ENCODE peak calls at places on chromosomes 4 and X, in five cellular contexts. One of them, this sample, is unnamed.

GRCh38 chr4:54659213-54660144 is 1.7 kb downstream of the KIT start:
- DNase-seq in A549: no peak
- DNase-seq in pancreas: no peak
- DNase-seq in left lung: no peak
- DNase-seq in neuronal stem cell: peak; percentile 37
- DNase-seq in this sample: no peak

GRCh38 chr4:98319021-98319420 is 57.8 kb downstream of the RAP1GDS1 start:
- DNase-seq in A549: no peak
- DNase-seq in pancreas: no peak
- DNase-seq in left lung: no peak
- DNase-seq in neuronal stem cell: no peak
- DNase-seq in this sample: no peak

GRCh38 chr4:48297447-48297846 is 27.8 kb upstream of the TEC start:
- DNase-seq in A549: no peak
- DNase-seq in pancreas: no peak
- DNase-seq in left lung: no peak
- DNase-seq in neuronal stem cell: no peak
- DNase-seq in this sample: no peak

GRCh38 chrX:119688856-119689455 is 4.0 kb downstream of the SEPTIN6 start:
- DNase-seq in A549: no peak
- DNase-seq in pancreas: no peak
- DNase-seq in left lung: no peak
- DNase-seq in neuronal stem cell: no peak
- DNase-seq in this sample: no peak

GRCh38 chr4:167955006-167955405 is 137.3 kb upstream of the ANXA10 start:
- DNase-seq in A549: no peak
- DNase-seq in pancreas: no peak
- DNase-seq in left lung: no peak
- DNase-seq in neuronal stem cell: no peak
- DNase-seq in this sample: no peak

GRCh38 chrX:149284616-149285015 is 220.5 kb downstream of the IDS start:
- DNase-seq in A549: no peak
- DNase-seq in pancreas: no peak
- DNase-seq in left lung: no peak
- DNase-seq in neuronal stem cell: no peak
- DNase-seq in this sample: no peak

GRCh38 chrX:84909151-84909550 is 94.5 kb upstream of the APOOL start:
- DNase-seq in A549: no peak
- DNase-seq in pancreas: no peak
- DNase-seq in left lung: no peak
- DNase-seq in neuronal stem cell: no peak
- DNase-seq in this sample: no peak

GRCh38 chrX:31136144-31136572 is 64.3 kb upstream of the FTHL17 start:
- DNase-seq in A549: no peak
- DNase-seq in pancreas: no peak
- DNase-seq in left lung: no peak
- DNase-seq in neuronal stem cell: no peak
- DNase-seq in this sample: no peak

GRCh38 chr4:65805936-65806335 is 135.6 kb upstream of the EPHA5 start:
- DNase-seq in A549: no peak
- DNase-seq in pancreas: no peak
- DNase-seq in left lung: no peak
- DNase-seq in neuronal stem cell: no peak
- DNase-seq in this sample: no peak

GRCh38 chr4:150464523-150464922 is 117.4 kb upstream of the MAB21L2 start:
- DNase-seq in A549: no peak
- DNase-seq in pancreas: no peak
- DNase-seq in left lung: no peak
- DNase-seq in neuronal stem cell: no peak
- DNase-seq in this sample: no peak

GRCh38 chr4:165326831-165327210 is 648 bp upstream of the MSMO1 start:
- DNase-seq in A549: no peak
- DNase-seq in pancreas: no peak
- DNase-seq in left lung: no peak
- DNase-seq in neuronal stem cell: no peak
- DNase-seq in this sample: peak; percentile 34

GRCh38 chr4:26992657-26993361 is 132.2 kb downstream of the STIM2 start:
- DNase-seq in A549: no peak
- DNase-seq in pancreas: no peak
- DNase-seq in left lung: no peak
- DNase-seq in neuronal stem cell: no peak
- DNase-seq in this sample: no peak

GRCh38 chrX:15525664-15526416 is 25.2 kb downstream of the BMX start:
- DNase-seq in A549: no peak
- DNase-seq in pancreas: no peak
- DNase-seq in left lung: no peak
- DNase-seq in neuronal stem cell: no peak
- DNase-seq in this sample: no peak

GRCh38 chr4:83113429-83113786 is 1.1 kb downstream of the PLAC8 start:
- DNase-seq in A549: no peak
- DNase-seq in pancreas: no peak
- DNase-seq in left lung: no peak
- DNase-seq in neuronal stem cell: no peak
- DNase-seq in this sample: no peak

GRCh38 chrX:63754141-63754859 is 30.7 kb downstream of the ARHGEF9 start:
- DNase-seq in A549: no peak
- DNase-seq in pancreas: no peak
- DNase-seq in left lung: peak; percentile 37
- DNase-seq in neuronal stem cell: no peak
- DNase-seq in this sample: no peak

GRCh38 chr4:97987019-97987648 is 156.1 kb downstream of the STPG2 start:
- DNase-seq in A549: peak; percentile 24
- DNase-seq in pancreas: no peak
- DNase-seq in left lung: no peak
- DNase-seq in neuronal stem cell: no peak
- DNase-seq in this sample: peak; percentile 51

GRCh38 chr4:30073001-30073710 is 647.0 kb upstream of the PCDH7 start:
- DNase-seq in A549: no peak
- DNase-seq in pancreas: no peak
- DNase-seq in left lung: no peak
- DNase-seq in neuronal stem cell: no peak
- DNase-seq in this sample: no peak

GRCh38 chr4:57499786-57500185 is 389.6 kb upstream of the IGFBP7 start:
- DNase-seq in A549: peak; percentile 59
- DNase-seq in pancreas: no peak
- DNase-seq in left lung: no peak
- DNase-seq in neuronal stem cell: no peak
- DNase-seq in this sample: no peak

GRCh38 chrX:71128166-71128833 is 9.9 kb downstream of the MED12 start:
- DNase-seq in A549: peak; percentile 14
- DNase-seq in pancreas: no peak
- DNase-seq in left lung: no peak
- DNase-seq in neuronal stem cell: no peak
- DNase-seq in this sample: no peak

GRCh38 chrX:38192007-38192625 is 28.6 kb downstream of the SRPX start:
- DNase-seq in A549: peak; percentile 14
- DNase-seq in pancreas: no peak
- DNase-seq in left lung: no peak
- DNase-seq in neuronal stem cell: no peak
- DNase-seq in this sample: no peak

GRCh38 chr4:17997129-17997528 is 24.4 kb downstream of the LCORL start:
- DNase-seq in A549: no peak
- DNase-seq in pancreas: no peak
- DNase-seq in left lung: no peak
- DNase-seq in neuronal stem cell: no peak
- DNase-seq in this sample: no peak

GRCh38 chrX:71098951-71099506 is 3.4 kb downstream of the FOXO4 start:
- DNase-seq in A549: no peak
- DNase-seq in pancreas: no peak
- DNase-seq in left lung: no peak
- DNase-seq in neuronal stem cell: no peak
- DNase-seq in this sample: no peak

GRCh38 chrX:100946521-100946920 is 17.8 kb upstream of the XKRX start:
- DNase-seq in A549: no peak
- DNase-seq in pancreas: no peak
- DNase-seq in left lung: no peak
- DNase-seq in neuronal stem cell: no peak
- DNase-seq in this sample: no peak

GRCh38 chrX:153457136-153457825 is 11.4 kb upstream of the TREX2 start:
- DNase-seq in A549: no peak
- DNase-seq in pancreas: peak; percentile 53
- DNase-seq in left lung: no peak
- DNase-seq in neuronal stem cell: no peak
- DNase-seq in this sample: no peak

GRCh38 chrX:153372949-153373348 is 28.2 kb downstream of the PNMA6E start:
- DNase-seq in A549: no peak
- DNase-seq in pancreas: no peak
- DNase-seq in left lung: no peak
- DNase-seq in neuronal stem cell: no peak
- DNase-seq in this sample: no peak

GRCh38 chrX:151543706-151544105 is 19.8 kb upstream of the PASD1 start:
- DNase-seq in A549: peak; percentile 17
- DNase-seq in pancreas: no peak
- DNase-seq in left lung: no peak
- DNase-seq in neuronal stem cell: no peak
- DNase-seq in this sample: no peak

GRCh38 chr4:28354874-28355273 is 1494.2 kb downstream of the STIM2 start:
- DNase-seq in A549: no peak
- DNase-seq in pancreas: no peak
- DNase-seq in left lung: no peak
- DNase-seq in neuronal stem cell: peak; percentile 46
- DNase-seq in this sample: no peak

GRCh38 chrX:17860811-17861495 is at the start of gene RAI2:
- DNase-seq in A549: no peak
- DNase-seq in pancreas: peak; percentile 77
- DNase-seq in left lung: no peak
- DNase-seq in neuronal stem cell: peak; percentile 26
- DNase-seq in this sample: no peak

GRCh38 chrX:136761410-136761809 is 19.3 kb downstream of the ARHGEF6 start:
- DNase-seq in A549: no peak
- DNase-seq in pancreas: no peak
- DNase-seq in left lung: no peak
- DNase-seq in neuronal stem cell: no peak
- DNase-seq in this sample: no peak

GRCh38 chrX:130770615-130771014 is 132.4 kb downstream of the ENOX2 start:
- DNase-seq in A549: peak; percentile 16
- DNase-seq in pancreas: no peak
- DNase-seq in left lung: no peak
- DNase-seq in neuronal stem cell: no peak
- DNase-seq in this sample: peak; percentile 12

GRCh38 chrX:106898462-106898861 is 4.7 kb downstream of the RIPPLY1 start:
- DNase-seq in A549: peak; percentile 74
- DNase-seq in pancreas: no peak
- DNase-seq in left lung: no peak
- DNase-seq in neuronal stem cell: peak; percentile 40
- DNase-seq in this sample: no peak

GRCh38 chr4:152981278-152981677 is 45.2 kb downstream of the FHDC1 start:
- DNase-seq in A549: no peak
- DNase-seq in pancreas: no peak
- DNase-seq in left lung: no peak
- DNase-seq in neuronal stem cell: no peak
- DNase-seq in this sample: no peak

GRCh38 chr4:83738895-83739294 is 203.0 kb downstream of the GPAT3 start:
- DNase-seq in A549: no peak
- DNase-seq in pancreas: no peak
- DNase-seq in left lung: no peak
- DNase-seq in neuronal stem cell: no peak
- DNase-seq in this sample: no peak

GRCh38 chrX:103718120-103718519 is 7.4 kb downstream of the TMEM31 start:
- DNase-seq in A549: no peak
- DNase-seq in pancreas: no peak
- DNase-seq in left lung: no peak
- DNase-seq in neuronal stem cell: no peak
- DNase-seq in this sample: no peak
- H3K27ac ChIP-seq in A549: no peak overlapping the region
- H3K27ac ChIP-seq in pancreas: no peak overlapping the region
- H3K27ac ChIP-seq in left lung: no peak overlapping the region
- H3K27ac ChIP-seq in neuronal stem cell: no peak overlapping the region
- H3K27ac ChIP-seq in this sample: no peak overlapping the region

GRCh38 chr4:7353846-7354610 is 80.7 kb downstream of the PSAPL1 start:
- DNase-seq in A549: no peak
- DNase-seq in pancreas: peak; percentile 19
- DNase-seq in left lung: no peak
- DNase-seq in neuronal stem cell: no peak
- DNase-seq in this sample: no peak
- H3K27ac ChIP-seq in A549: no peak overlapping the region
- H3K27ac ChIP-seq in pancreas: no peak overlapping the region
- H3K27ac ChIP-seq in left lung: no peak overlapping the region
- H3K27ac ChIP-seq in neuronal stem cell: no peak overlapping the region
- H3K27ac ChIP-seq in this sample: no peak overlapping the region

DNA sequence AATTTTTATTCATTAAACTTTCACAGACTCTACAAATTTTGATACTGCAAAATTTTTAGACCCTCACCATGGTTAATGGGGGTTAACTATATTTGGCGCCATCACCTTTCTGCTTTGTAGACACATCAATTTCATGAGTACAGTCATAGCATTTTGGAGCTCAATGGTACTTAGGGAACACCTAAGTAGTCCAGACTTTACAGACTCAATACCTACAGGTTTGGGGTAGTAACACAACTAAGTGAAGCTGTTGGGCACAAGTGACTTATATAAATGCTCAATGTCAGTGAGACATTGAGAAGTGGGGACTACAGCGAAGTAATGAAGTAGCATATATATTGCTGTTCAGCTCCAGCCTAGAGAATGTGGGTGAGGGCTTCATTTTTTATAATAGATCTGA is 7.5 kb downstream of the GPRIN3 start:
- DNase-seq in A549: no peak
- DNase-seq in pancreas: no peak
- DNase-seq in left lung: no peak
- DNase-seq in neuronal stem cell: no peak
- DNase-seq in this sample: no peak
- H3K27ac ChIP-seq in A549: peak overlapping the region; percentile 85
- H3K27ac ChIP-seq in pancreas: peak overlapping the region; percentile 90
- H3K27ac ChIP-seq in left lung: no peak overlapping the region
- H3K27ac ChIP-seq in neuronal stem cell: no peak overlapping the region
- H3K27ac ChIP-seq in this sample: no peak overlapping the region

DNA sequence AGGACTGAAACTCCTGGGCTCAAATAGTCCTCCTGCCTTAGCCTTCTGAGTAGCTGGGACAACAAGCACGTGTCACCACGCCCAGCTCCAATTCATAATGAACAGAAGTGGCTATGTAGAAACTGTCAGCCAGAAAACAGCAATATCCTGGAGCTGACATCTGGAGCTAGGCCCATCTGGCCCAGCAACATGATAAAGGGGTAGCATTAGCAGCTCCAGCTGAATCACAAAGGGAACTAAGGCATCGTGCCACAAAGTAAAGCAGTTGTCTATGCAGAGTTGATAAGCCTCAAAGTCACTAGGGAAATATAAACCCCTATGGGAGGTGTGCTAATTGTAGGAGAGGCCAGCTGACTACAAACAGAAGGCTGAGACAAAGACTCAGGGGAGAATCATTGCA is 270.5 kb upstream of the GPC4 start:
- DNase-seq in A549: no peak
- DNase-seq in pancreas: no peak
- DNase-seq in left lung: no peak
- DNase-seq in neuronal stem cell: no peak
- DNase-seq in this sample: no peak
- H3K27ac ChIP-seq in A549: no peak overlapping the region
- H3K27ac ChIP-seq in pancreas: no peak overlapping the region
- H3K27ac ChIP-seq in left lung: no peak overlapping the region
- H3K27ac ChIP-seq in neuronal stem cell: no peak overlapping the region
- H3K27ac ChIP-seq in this sample: no peak overlapping the region

GRCh38 chr4:632926-633325 is 7.6 kb downstream of the PDE6B start:
- DNase-seq in A549: no peak
- DNase-seq in pancreas: no peak
- DNase-seq in left lung: no peak
- DNase-seq in neuronal stem cell: no peak
- DNase-seq in this sample: no peak
- H3K27ac ChIP-seq in A549: no peak overlapping the region
- H3K27ac ChIP-seq in pancreas: no peak overlapping the region
- H3K27ac ChIP-seq in left lung: no peak overlapping the region
- H3K27ac ChIP-seq in neuronal stem cell: no peak overlapping the region
- H3K27ac ChIP-seq in this sample: no peak overlapping the region

This sample was measured in SK-N-MC.